ENCODE peak calls at places on chromosomes 16 and 17, in seven cellular contexts. D, B, O, L, F, K and Z are unnamed samples.

GRCh38 chr16:85569615-85570212 is 43.4 kb upstream of the GSE1 start:
- DNase-seq in D (no peak), B (no peak), O (peak; percentile 96), L (peak; percentile 65), F (no peak), K (peak; percentile 74), Z (peak; percentile 92)

GRCh38 chr16:68517606-68518161 is 21.4 kb upstream of the ZFP90 start:
- DNase-seq in D (no peak), B (no peak), O (no peak), L (no peak), F (no peak), K (no peak), Z (no peak)

GRCh38 chr16:78799429-78799828 is 700.0 kb downstream of the WWOX start:
- DNase-seq in D (no peak), B (no peak), O (no peak), L (no peak), F (no peak), K (no peak), Z (no peak)

GRCh38 chr17:59547131-59547915 is 18.1 kb upstream of the DHX40 start:
- DNase-seq in D (no peak), B (no peak), O (peak; percentile 29), L (peak; percentile 87), F (no peak), K (no peak), Z (no peak)

GRCh38 chr17:8122923-8123694 is 797 bp downstream of the HES7 start:
- DNase-seq in D (no peak), B (peak; percentile 69), O (peak; percentile 24), L (peak; percentile 48), F (no peak), K (no peak), Z (no peak)

GRCh38 chr16:47567321-47567720 is 106.2 kb downstream of the PHKB start:
- DNase-seq in D (no peak), B (no peak), O (no peak), L (no peak), F (no peak), K (no peak), Z (no peak)

GRCh38 chr17:41308918-41309359 is at the start of gene KRTAP16-1:
- DNase-seq in D (no peak), B (no peak), O (no peak), L (no peak), F (no peak), K (no peak), Z (no peak)

GRCh38 chr17:9177212-9177611 is 155.9 kb downstream of the NTN1 start:
- DNase-seq in D (no peak), B (no peak), O (no peak), L (no peak), F (no peak), K (no peak), Z (no peak)

GRCh38 chr17:76363107-76363801 is 9.5 kb upstream of the PRPSAP1 start:
- DNase-seq in D (no peak), B (no peak), O (no peak), L (no peak), F (no peak), K (no peak), Z (no peak)

GRCh38 chr16:78444-79145 is 570 bp downstream of the MPG start:
- DNase-seq in D (no peak), B (no peak), O (peak; percentile 28), L (no peak), F (no peak), K (no peak), Z (peak; percentile 74)

GRCh38 chr17:34366529-34367107 is 3.6 kb upstream of the CCL1 start:
- DNase-seq in D (no peak), B (peak; percentile 29), O (no peak), L (no peak), F (no peak), K (no peak), Z (no peak)

GRCh38 chr16:8735574-8735973 is 61.2 kb downstream of the ABAT start:
- DNase-seq in D (no peak), B (no peak), O (no peak), L (peak; percentile 42), F (no peak), K (no peak), Z (no peak)

DNA sequence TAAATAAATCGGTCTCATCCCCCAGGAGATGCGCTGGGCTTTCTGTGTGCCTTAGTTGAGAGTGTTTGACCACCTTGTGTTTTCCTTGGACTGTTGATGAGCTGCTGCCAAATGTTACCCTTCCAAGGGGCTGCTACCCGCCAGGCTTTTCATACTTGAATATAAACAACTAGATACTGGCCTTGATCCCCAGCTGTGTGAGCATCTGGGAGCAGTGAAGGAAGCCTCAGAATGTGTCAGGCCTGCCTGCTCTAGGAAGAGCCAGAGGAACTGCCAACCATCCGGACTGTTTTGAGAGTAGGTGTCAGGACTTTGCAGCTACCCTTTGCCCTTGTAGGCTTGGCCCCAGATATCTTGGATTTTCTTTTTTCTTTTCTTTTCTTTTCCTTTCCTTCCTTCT is 57.8 kb downstream of the LDHD start:
- DNase-seq in D (no peak), B (no peak), O (no peak), L (no peak), F (no peak), K (no peak), Z (no peak)
- TF ChIP-seq JUND in D (no peak), B (no peak), O (no peak), L (no peak), F (no peak), K (no peak), Z (no peak)

GRCh38 chr17:20966869-20967268 is 75.9 kb downstream of the USP22 start:
- DNase-seq in D (no peak), B (no peak), O (no peak), L (no peak), F (no peak), K (no peak), Z (no peak)
- TF ChIP-seq JUND in D (no peak), B (no peak), O (no peak), L (no peak), F (no peak), K (no peak), Z (no peak)

GRCh38 chr17:2975469-2975958 is 87.9 kb downstream of the OR1D5 start:
- DNase-seq in D (peak; percentile 87), B (no peak), O (peak; percentile 8), L (peak; percentile 61), F (peak; percentile 90), K (no peak), Z (peak; percentile 60)
- TF ChIP-seq JUND in D (no peak), B (no peak), O (no peak), L (no peak), F (no peak), K (no peak), Z (no peak)

GRCh38 chr17:60792250-60792898 is 114.7 kb downstream of the BCAS3 start:
- DNase-seq in D (no peak), B (no peak), O (no peak), L (no peak), F (no peak), K (no peak), Z (no peak)
- TF ChIP-seq JUND in D (no peak), B (no peak), O (no peak), L (no peak), F (no peak), K (no peak), Z (no peak)

DNA sequence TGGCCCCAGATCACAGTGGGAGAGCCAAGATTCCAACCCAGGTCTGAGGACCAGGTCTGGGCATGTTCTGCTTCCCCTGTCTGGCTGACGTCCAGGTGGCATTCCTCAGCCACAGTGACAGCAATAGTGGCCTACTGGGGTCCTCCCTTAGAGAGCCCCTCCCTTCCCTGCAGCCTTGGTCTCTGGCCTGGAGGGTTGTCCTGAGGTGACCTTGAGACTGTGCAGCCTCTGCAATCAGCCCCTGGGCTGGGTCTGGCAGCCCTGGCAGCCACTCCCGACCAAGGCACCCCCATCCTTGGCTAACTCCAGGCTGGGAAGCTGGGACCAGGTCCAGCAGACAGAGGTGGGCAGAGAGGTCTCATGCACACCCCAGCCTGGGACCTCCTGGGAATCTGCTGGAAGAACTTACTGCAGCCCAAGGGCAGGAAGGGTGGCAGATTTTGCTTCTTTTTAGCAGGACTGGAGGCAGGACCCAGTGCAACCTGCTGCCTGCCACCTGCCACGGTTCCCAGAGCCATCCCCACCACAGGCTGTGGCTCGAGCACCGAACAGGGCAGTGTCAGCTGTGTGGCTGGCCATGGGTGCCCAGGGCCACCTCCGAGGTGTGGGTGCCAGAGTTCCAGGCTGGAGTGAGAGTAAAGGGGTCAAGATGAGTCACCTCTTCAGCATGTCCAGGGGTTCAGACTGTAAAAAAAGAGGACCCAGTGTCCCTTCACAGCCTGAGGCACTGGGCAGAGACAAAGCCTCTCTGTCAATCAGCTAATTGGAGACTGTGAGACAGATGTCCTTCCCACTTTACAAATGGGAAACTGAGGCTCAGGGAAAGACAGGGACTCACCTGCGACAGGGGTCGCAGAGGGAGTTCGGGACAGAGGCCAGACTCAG is 12.6 kb downstream of the GRB7 start:
- DNase-seq in D (peak; percentile 84), B (no peak), O (no peak), L (peak; percentile 45), F (no peak), K (no peak), Z (no peak)
- TF ChIP-seq JUND in D (no peak), B (no peak), O (no peak), L (no peak), F (no peak), K (no peak), Z (no peak)

GRCh38 chr17:52790359-52790955 is 631.9 kb upstream of the CA10 start:
- DNase-seq in D (no peak), B (no peak), O (no peak), L (no peak), F (no peak), K (no peak), Z (no peak)
- TF ChIP-seq JUND in D (no peak), B (no peak), O (no peak), L (no peak), F (no peak), K (no peak), Z (no peak)

GRCh38 chr16:52770828-52771227 is 223.9 kb upstream of the TOX3 start:
- DNase-seq in D (no peak), B (no peak), O (no peak), L (no peak), F (no peak), K (no peak), Z (no peak)

DNA sequence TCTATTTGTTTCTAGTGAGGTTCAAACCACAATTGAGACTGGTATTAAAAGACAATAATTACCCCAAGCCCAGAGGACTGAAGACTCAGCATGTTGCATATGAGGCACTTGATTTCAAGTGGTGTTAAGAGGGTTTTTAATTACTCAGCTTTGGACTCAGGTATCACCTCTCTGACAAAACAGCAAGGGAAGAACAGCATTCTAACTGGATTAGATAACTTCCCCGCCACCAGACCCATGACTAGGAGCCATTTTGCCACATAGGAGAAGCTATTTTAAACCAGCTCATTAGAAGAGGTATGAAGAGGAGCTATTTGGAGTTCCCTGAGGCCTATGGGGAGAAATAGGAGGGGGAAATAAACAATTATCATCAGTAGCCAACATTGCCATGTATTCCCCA is 226.1 kb upstream of the TOX3 start:
- DNase-seq in D (no peak), B (no peak), O (no peak), L (no peak), F (no peak), K (no peak), Z (no peak)
- TF ChIP-seq JUND in D (no peak), B (no peak), O (no peak), L (no peak), F (no peak), K (no peak), Z (no peak)